ENCODE peak calls at places on chromosome 15, in six cellular contexts. Y is CD4-positive, CD25-positive, alpha-beta regulatory T cell; T is left ventricle myocardium inferior; O is IMR-90; D is GM23248; E is OCI-LY7. U is an unnamed sample. For H3K9me3, the result is how much of the 10 kb centered on the place peaks cover.

GRCh38 chr15:57559875-57560274 is 31.8 kb upstream of the MYZAP start:
- DNase-seq in T (peak), Y (peak), D (peak), O (no peak), E (peak), U (peak)

GRCh38 chr15:86077070-86077469 is 2.6 kb upstream of the AGBL1 start:
- DNase-seq in O (no peak), T (no peak), E (no peak), D (no peak), Y (no peak), U (no peak)

GRCh38 chr15:41955807-41956525 is 16.4 kb downstream of the EHD4 start:
- DNase-seq in O (no peak), Y (no peak), E (no peak), T (no peak), D (no peak), U (no peak)

GRCh38 chr15:59420108-59420507 is 17.9 kb upstream of the FAM81A start:
- DNase-seq in O (no peak), T (no peak), Y (no peak), D (no peak), E (no peak), U (no peak)

GRCh38 chr15:61030451-61030850 is 198.7 kb downstream of the RORA start:
- DNase-seq in O (peak), D (peak), E (no peak), Y (no peak), T (no peak), U (no peak)

GRCh38 chr15:38781196-38781595 is 216.6 kb upstream of the RASGRP1 start:
- DNase-seq in D (peak), Y (no peak), T (no peak), E (no peak), O (no peak), U (no peak)

GRCh38 chr15:90086868-90087268 is 15.4 kb downstream of the IDH2 start:
- DNase-seq in T (no peak), E (peak), Y (peak), O (peak), D (peak), U (peak)

GRCh38 chr15:42919794-42920280 is 741 bp downstream of the TTBK2 start:
- DNase-seq in D (peak), Y (peak), E (peak), O (peak), T (no peak), U (peak)

GRCh38 chr15:37094542-37095196 is 5.7 kb downstream of the MEIS2 start:
- DNase-seq in O (peak), T (no peak), Y (no peak), E (no peak), D (peak), U (no peak)

GRCh38 chr15:88029696-88030095 is 226.8 kb downstream of the NTRK3 start:
- DNase-seq in E (no peak), D (peak), O (no peak), T (no peak), Y (no peak), U (no peak)

GRCh38 chr15:57691082-57691481 is 15.4 kb upstream of the POLR2M start:
- DNase-seq in D (no peak), T (no peak), E (no peak), Y (no peak), O (no peak), U (no peak)

GRCh38 chr15:78909791-78910228 is 35.0 kb downstream of the CTSH start:
- DNase-seq in T (no peak), D (peak), Y (no peak), E (peak), O (peak), U (no peak)

GRCh38 chr15:78616506-78616905 is 4.3 kb downstream of the CHRNA3 start:
- DNase-seq in Y (no peak), O (no peak), E (no peak), D (no peak), T (no peak), U (no peak)

GRCh38 chr15:31272558-31273257 is 53.9 kb upstream of the KLF13 start:
- DNase-seq in O (no peak), Y (no peak), D (no peak), T (no peak), E (no peak), U (no peak)

GRCh38 chr15:57133127-57133968 is 214.9 kb downstream of the TCF12 start:
- DNase-seq in Y (no peak), T (no peak), O (peak), E (no peak), D (no peak), U (no peak)

GRCh38 chr15:67458449-67458848 is 62.5 kb upstream of the C15orf61 start:
- DNase-seq in Y (no peak), T (no peak), O (peak), D (peak), E (no peak), U (no peak)

GRCh38 chr15:55221090-55222011 is 24.6 kb upstream of the RSL24D1 start:
- DNase-seq in E (peak), D (peak), T (no peak), Y (no peak), O (peak), U (no peak)

GRCh38 chr15:46921906-46922305 is 795.4 kb upstream of the SEMA6D start:
- DNase-seq in E (no peak), O (no peak), D (no peak), Y (no peak), T (no peak), U (no peak)

GRCh38 chr15:41869770-41870688 is 23.8 kb downstream of the SPTBN5 start:
- DNase-seq in D (no peak), O (no peak), Y (no peak), E (no peak), T (no peak), U (no peak)

GRCh38 chr15:34078900-34079299 is 22.8 kb downstream of the EMC7 start:
- DNase-seq in Y (no peak), T (no peak), E (no peak), D (no peak), O (no peak), U (no peak)

GRCh38 chr15:36844453-36845094 is 255.8 kb downstream of the MEIS2 start:
- DNase-seq in T (no peak), O (peak), Y (no peak), E (no peak), D (peak), U (no peak)

GRCh38 chr15:92463826-92464225 is 70.1 kb downstream of the ST8SIA2 start:
- DNase-seq in D (peak), O (no peak), T (no peak), Y (no peak), E (no peak), U (no peak)

GRCh38 chr15:31437686-31438085 is 111.1 kb downstream of the KLF13 start:
- DNase-seq in O (no peak), Y (no peak), E (peak), D (no peak), T (no peak), U (no peak)

GRCh38 chr15:63203451-63204090 is 14.2 kb downstream of the RAB8B start:
- DNase-seq in T (no peak), D (peak), O (peak), Y (peak), E (peak), U (no peak)

GRCh38 chr15:101458908-101459578 is 30.5 kb downstream of the PCSK6 start:
- DNase-seq in O (no peak), D (no peak), Y (no peak), E (no peak), T (no peak), U (no peak)

GRCh38 chr15:53072077-53072476 is 281.9 kb upstream of the ONECUT1 start:
- DNase-seq in O (peak), E (peak), T (no peak), Y (no peak), D (peak), U (no peak)

GRCh38 chr15:92869263-92869940 is 30.7 kb upstream of the CHD2 start:
- DNase-seq in T (no peak), E (no peak), Y (no peak), D (peak), O (peak), U (no peak)

GRCh38 chr15:78083687-78084358 is 6.3 kb upstream of the TBC1D2B start:
- DNase-seq in E (no peak), D (no peak), T (no peak), O (no peak), Y (no peak), U (no peak)

GRCh38 chr15:86103825-86104224 is 24.2 kb downstream of the AGBL1 start:
- DNase-seq in E (no peak), O (no peak), D (no peak), T (no peak), Y (no peak), U (no peak)

DNA sequence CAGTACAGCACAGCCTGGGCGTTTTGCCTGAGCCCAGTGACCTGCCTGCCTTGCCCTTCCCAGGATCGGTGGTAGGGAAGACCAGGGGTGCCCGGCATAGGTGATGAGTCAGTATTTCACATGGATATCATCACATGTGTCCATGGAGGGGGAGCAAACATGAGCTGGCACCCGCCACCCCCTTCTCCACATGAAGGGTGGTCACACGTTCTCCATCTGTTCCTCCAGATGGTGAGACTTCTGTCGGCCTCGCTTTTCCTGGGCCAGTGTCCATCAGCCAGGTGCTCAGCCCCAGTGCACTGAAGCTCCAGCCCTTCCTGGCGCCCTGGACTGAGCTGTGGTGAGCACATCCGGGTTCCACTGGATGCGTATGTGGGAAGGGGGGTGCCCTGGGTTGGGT is 208.4 kb downstream of the UBE3A start:
- DNase-seq in E (no peak), O (no peak), D (no peak), T (no peak), Y (no peak), U (no peak)
- H3K9me3 ChIP-seq in E (under half), O (half or more), D (under half), T (under half), Y (under half), U (under half)

GRCh38 chr15:95485367-95485766 is 845.1 kb upstream of the NR2F2 start:
- DNase-seq in T (no peak), O (no peak), Y (no peak), E (no peak), D (no peak), U (no peak)
- H3K9me3 ChIP-seq in T (under half), O (under half), Y (under half), E (under half), D (under half), U (under half)

DNA sequence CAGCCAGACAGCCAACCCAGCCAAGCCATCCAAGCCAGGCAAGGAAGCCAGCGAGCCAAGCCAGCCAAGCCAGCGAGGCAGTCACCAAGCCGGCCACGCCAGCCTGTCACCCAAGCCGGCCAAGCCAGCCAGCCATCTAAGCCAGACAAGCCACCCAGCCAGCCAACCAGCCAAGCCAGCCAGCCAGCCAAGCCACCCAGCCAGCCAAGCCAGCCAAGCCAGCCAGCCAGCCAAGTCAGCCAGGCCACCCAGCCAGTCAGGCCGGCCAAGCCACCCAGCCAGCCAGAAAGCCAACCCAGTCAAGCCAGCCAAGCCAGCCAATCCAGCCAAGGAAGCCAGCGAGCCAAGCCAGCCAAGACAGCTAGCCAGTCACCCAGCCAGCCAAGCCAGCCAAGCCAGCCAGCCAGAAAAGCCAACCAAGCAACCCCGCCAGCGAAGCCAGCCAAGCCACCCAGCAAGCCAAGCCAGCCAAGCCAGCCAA is 201.2 kb downstream of the GOLGA6L6 start:
- DNase-seq in T (peak), D (no peak), O (peak), Y (no peak), E (no peak), U (peak)
- H3K9me3 ChIP-seq in T (under half), D (under half), O (half or more), Y (under half), E (under half), U (under half)

GRCh38 chr15:20409247-20409646 is 132.4 kb downstream of the GOLGA6L6 start:
- DNase-seq in E (no peak), Y (no peak), O (no peak), D (no peak), T (no peak), U (no peak)
- H3K9me3 ChIP-seq in E (under half), Y (under half), O (under half), D (under half), T (half or more), U (under half)

DNA sequence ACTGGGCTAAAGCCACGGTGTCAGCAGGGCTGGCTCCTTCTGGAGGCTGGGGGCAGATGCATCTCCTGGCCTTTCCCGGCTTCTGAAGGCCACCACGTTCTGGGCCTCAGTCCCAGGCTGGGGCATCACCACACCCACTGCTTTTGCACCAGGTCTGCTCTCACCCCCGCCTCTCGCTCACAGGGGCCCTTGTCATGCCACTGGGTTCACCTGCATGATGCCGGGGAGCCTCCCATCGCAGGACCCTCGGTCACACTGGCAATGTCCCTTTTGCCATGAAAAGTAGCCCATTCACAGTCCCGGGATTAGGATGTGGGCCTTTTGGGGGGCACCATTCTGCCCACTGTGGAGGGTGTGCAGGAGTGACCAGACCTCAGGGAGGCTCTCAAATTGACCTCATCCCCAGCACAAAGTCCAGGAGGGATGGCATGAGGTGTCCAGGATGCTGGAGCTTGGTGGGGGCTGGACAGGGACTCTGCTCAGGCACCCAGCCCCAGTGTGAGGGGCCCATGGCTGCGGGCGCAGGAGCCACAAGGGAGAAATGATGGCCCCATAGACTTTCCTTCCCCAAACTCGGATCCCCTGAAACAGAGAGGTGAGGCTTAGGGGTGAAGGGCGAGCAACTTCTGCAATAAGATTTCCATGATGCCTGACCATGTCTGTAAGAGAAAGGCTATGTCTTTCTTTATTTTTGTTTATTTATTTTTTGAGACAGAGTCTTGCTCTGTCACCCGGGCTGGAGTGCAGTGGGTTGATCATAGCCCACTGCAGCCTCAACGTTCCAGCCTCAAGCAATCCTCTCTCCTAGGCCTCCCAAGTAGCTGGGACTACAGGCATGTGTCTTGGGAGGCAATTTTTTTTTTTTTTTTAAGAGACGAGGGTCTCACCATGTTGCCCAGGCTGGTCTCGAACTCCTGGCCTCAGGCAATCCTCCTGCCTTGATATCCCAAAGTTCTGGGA is 189.1 kb downstream of the GOLGA6L6 start:
- DNase-seq in Y (no peak), E (no peak), T (no peak), D (no peak), O (no peak), U (no peak)
- H3K9me3 ChIP-seq in Y (under half), E (under half), T (under half), D (under half), O (half or more), U (under half)

DNA sequence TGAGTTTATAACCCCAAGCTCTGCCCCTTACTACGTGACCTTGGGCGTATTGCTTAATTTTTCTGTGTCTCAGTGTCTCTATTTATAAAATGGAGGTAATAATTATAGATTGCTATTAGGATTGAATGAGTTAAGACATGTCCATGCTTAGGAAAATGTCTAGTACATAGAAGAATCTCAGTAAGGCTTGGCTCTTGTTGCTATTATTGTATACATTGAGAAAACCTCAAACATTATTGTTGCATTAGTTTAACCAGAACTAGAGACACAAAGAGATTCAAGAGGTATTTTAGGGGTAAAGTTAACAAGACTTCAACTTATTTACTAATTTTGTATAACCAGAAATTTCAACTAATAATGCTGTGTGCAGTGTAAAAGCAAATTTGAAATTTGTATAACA is 66.7 kb downstream of the MEF2A start:
- DNase-seq in T (no peak), Y (no peak), E (no peak), O (peak), D (no peak), U (no peak)
- H3K9me3 ChIP-seq in T (under half), Y (under half), E (under half), O (under half), D (under half), U (under half)

GRCh38 chr15:76905013-76905839 is at the start of gene SCAPER:
- DNase-seq in E (peak), Y (peak), O (peak), T (peak), D (peak), U (peak)

GRCh38 chr15:76904461-76905012 is 603 bp downstream of the SCAPER start:
- DNase-seq in Y (peak), D (peak), E (peak), O (peak), T (no peak), U (peak)

GRCh38 chr15:76901965-76902364 is 3.2 kb downstream of the SCAPER start:
- DNase-seq in Y (no peak), O (no peak), T (no peak), D (no peak), E (no peak), U (no peak)

GRCh38 chr15:76903251-76903681 is 1.9 kb downstream of the SCAPER start:
- DNase-seq in D (peak), E (peak), O (peak), Y (peak), T (no peak), U (no peak)

GRCh38 chr15:76905855-76906254 is 715 bp upstream of the SCAPER start:
- DNase-seq in E (no peak), O (no peak), T (no peak), D (peak), Y (no peak), U (no peak)
- H3K9me3 ChIP-seq in E (under half), O (under half), T (under half), D (under half), Y (under half), U (under half)

U was measured in CD4-positive, alpha-beta T cell.